ENCODE peak calls at places on chromosome 15, in ten cellular contexts. Q, F, V, I, E, H, O, U, Z and P are unnamed samples.

GRCh38 chr15:74752011-74752410 is 3.4 kb downstream of the CYP1A2 start:
- DNase-seq in E (no peak), F (no peak), H (no peak), V (no peak), U (no peak), O (no peak), I (no peak), Z (no peak), Q (no peak), P (no peak)

GRCh38 chr15:96462768-96463167 is 132.3 kb downstream of the NR2F2 start:
- DNase-seq in U (no peak), E (peak), H (no peak), I (no peak), F (peak), Q (no peak), Z (no peak), V (peak), O (no peak), P (no peak)

GRCh38 chr15:59522988-59523461 is 85.0 kb downstream of the FAM81A start:
- DNase-seq in U (no peak), O (no peak), Q (no peak), V (no peak), H (no peak), E (no peak), I (no peak), F (no peak), Z (no peak), P (no peak)

GRCh38 chr15:48856947-48857346 is 21.0 kb upstream of the EID1 start:
- DNase-seq in F (no peak), Q (peak), U (peak), H (no peak), V (peak), I (no peak), Z (no peak), E (no peak), O (no peak), P (no peak)

GRCh38 chr15:35557544-35557943 is 11.6 kb upstream of the DPH6 start:
- DNase-seq in E (peak), F (peak), O (no peak), H (peak), Z (no peak), U (no peak), V (peak), Q (no peak), I (no peak), P (no peak)

GRCh38 chr15:30943654-30944335 is 40.1 kb downstream of the FAN1 start:
- DNase-seq in U (no peak), Q (no peak), Z (no peak), I (no peak), F (no peak), O (no peak), H (no peak), V (no peak), E (peak), P (no peak)

GRCh38 chr15:31448635-31448979 is 122.0 kb downstream of the KLF13 start:
- DNase-seq in Z (no peak), E (no peak), O (no peak), H (no peak), Q (no peak), V (no peak), I (no peak), F (no peak), U (no peak), P (no peak)

GRCh38 chr15:56677271-56677670 is 56.0 kb downstream of the ZNF280D start:
- DNase-seq in H (no peak), O (no peak), U (no peak), Z (no peak), Q (no peak), E (no peak), I (no peak), V (no peak), F (no peak), P (no peak)

GRCh38 chr15:101049282-101049681 is 130.1 kb downstream of the LRRK1 start:
- DNase-seq in U (no peak), I (no peak), E (no peak), F (no peak), Q (peak), V (no peak), O (peak), H (no peak), Z (peak), P (no peak)

GRCh38 chr15:95584088-95584487 is 746.4 kb upstream of the NR2F2 start:
- DNase-seq in Q (no peak), U (no peak), F (peak), V (no peak), H (no peak), Z (no peak), I (no peak), E (no peak), O (no peak), P (no peak)

GRCh38 chr15:45635191-45635638 is 386 bp downstream of the SQOR start:
- DNase-seq in V (peak), I (peak), U (peak), H (peak), Q (peak), O (peak), F (peak), Z (peak), E (no peak), P (no peak)

GRCh38 chr15:99385865-99386264 is 134.6 kb downstream of the LRRC28 start:
- DNase-seq in U (no peak), Z (peak), H (no peak), Q (no peak), V (no peak), F (peak), E (peak), O (no peak), I (no peak), P (no peak)

GRCh38 chr15:61831505-61831921 is 228.7 kb downstream of the VPS13C start:
- DNase-seq in V (no peak), U (peak), I (no peak), Z (no peak), Q (no peak), O (no peak), F (no peak), E (no peak), H (no peak), P (no peak)

GRCh38 chr15:73628976-73629854 is 4.0 kb downstream of the NPTN start:
- DNase-seq in E (no peak), H (no peak), O (no peak), V (no peak), U (no peak), F (peak), I (no peak), Q (no peak), Z (no peak), P (no peak)

GRCh38 chr15:83578706-83579105 is 75.2 kb upstream of the ADAMTSL3 start:
- DNase-seq in H (no peak), E (no peak), O (no peak), Z (no peak), U (no peak), Q (no peak), F (no peak), V (no peak), I (no peak), P (no peak)

GRCh38 chr15:51796777-51797474 is 32.5 kb upstream of the TMOD3 start:
- DNase-seq in E (peak), Z (no peak), I (no peak), F (peak), Q (no peak), O (no peak), H (peak), V (peak), U (no peak), P (no peak)

GRCh38 chr15:77645602-77646001 is 12.9 kb upstream of the LINGO1 start:
- DNase-seq in I (no peak), U (no peak), E (no peak), O (no peak), Q (no peak), V (no peak), H (no peak), Z (no peak), F (no peak), P (no peak)
- TF ChIP-seq CTCF in I (no peak), U (no peak), E (no peak), O (no peak), Q (no peak), V (no peak), H (no peak), Z (no peak), F (no peak), P (no peak)

GRCh38 chr15:22845289-22845900 is 6.9 kb downstream of the NIPA2 start:
- DNase-seq in U (peak), I (no peak), F (no peak), O (no peak), Z (no peak), V (peak), H (no peak), Q (peak), E (peak), P (no peak)

GRCh38 chr15:22850055-22850454 is 11.6 kb downstream of the NIPA2 start:
- DNase-seq in H (no peak), O (no peak), F (no peak), Z (no peak), U (no peak), E (peak), V (peak), Q (no peak), I (no peak), P (no peak)

GRCh38 chr15:22851513-22851912 is 13.0 kb downstream of the NIPA2 start:
- DNase-seq in E (no peak), F (no peak), Q (no peak), I (no peak), U (no peak), O (no peak), Z (no peak), H (no peak), V (no peak), P (no peak)

GRCh38 chr15:22844421-22845288 is 6.2 kb downstream of the NIPA2 start:
- DNase-seq in I (no peak), E (no peak), U (no peak), V (no peak), Z (no peak), F (no peak), Q (no peak), O (no peak), H (no peak), P (no peak)

GRCh38 chr15:22846073-22846472 is 7.6 kb downstream of the NIPA2 start:
- DNase-seq in Q (no peak), F (no peak), O (no peak), V (no peak), H (no peak), Z (no peak), U (no peak), E (no peak), I (no peak), P (no peak)
- TF ChIP-seq CTCF in Q (no peak), F (no peak), O (no peak), V (no peak), H (no peak), Z (no peak), U (no peak), E (no peak), I (no peak), P (no peak)

GRCh38 chr15:43912991-43913927 is 86.5 kb downstream of the WDR76 start:
- DNase-seq in H (peak), I (no peak), E (peak), U (no peak), V (peak), Q (no peak), F (peak), Z (no peak), O (no peak), P (no peak)
- TF ChIP-seq CTCF in H (no peak), I (no peak), E (no peak), U (no peak), V (peak), Q (no peak), F (no peak), Z (no peak), O (no peak), P (no peak)

DNA sequence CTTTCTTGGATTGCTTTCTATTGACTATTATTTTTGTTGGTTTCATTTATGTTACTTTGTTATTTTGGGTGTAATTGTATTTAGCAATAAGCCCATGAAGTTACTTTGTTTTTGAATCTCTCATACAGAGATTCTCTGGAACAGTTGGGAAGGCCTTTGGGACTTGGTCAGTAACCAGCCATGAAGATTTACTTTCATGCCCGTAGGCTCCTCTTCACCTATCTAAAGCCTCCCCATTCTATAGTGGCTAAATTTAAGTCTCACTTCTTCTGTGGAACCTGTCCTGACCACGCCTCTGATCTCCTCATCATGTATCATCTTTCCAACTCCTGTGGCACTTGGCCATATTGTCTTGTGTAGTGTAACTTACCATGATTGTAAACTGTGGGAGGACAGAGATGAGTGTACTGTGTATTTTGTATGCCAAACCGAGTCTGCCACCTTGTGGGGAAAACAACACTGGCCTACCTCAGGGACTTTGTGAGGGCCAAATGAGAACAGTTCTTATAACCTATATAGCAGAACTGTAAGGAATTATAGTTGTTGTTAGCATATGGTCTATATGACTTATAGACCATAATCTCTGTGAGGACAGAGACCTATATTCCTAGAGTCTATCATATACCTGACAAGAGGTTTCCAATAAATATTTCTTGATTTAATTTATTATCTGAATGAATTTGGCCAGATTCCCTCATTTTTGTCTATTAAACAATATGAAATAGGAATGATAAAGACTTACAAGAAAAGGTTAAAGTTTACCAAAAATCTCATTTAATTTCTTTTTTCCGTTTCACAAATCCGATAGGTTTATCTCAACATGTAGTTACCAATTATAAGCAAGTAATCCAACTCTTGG is 75.0 kb downstream of the STARD9 start:
- DNase-seq in F (peak), E (peak), I (peak), Z (peak), O (no peak), Q (peak), V (peak), H (peak), U (peak), P (peak)
- TF ChIP-seq CTCF in F (peak), E (peak), I (peak), Z (no peak), O (no peak), Q (peak), V (peak), H (peak), U (peak), P (peak)

DNA sequence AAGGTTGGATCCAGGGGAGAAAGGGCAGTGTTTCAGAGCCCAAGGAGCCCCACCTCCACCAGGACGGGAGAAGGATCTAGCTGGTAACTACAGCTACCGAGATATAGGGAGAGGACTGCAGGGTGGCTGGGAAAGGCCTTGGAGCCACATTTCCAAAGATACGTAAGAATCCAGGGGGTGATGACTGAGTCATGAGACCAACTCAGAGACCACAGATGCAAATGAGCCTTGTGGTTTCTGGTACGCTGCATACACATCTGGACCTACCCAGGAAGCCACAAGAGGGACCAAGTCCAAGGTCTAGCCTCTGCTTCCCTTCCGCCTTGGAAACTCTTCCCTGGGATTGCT is 13.5 kb downstream of the IGDCC4 start:
- DNase-seq in O (no peak), Z (no peak), V (peak), Q (no peak), F (peak), U (no peak), I (no peak), H (no peak), E (peak), P (peak)
- TF ChIP-seq CTCF in O (no peak), Z (no peak), V (peak), Q (no peak), F (no peak), U (no peak), I (no peak), H (no peak), E (peak), P (no peak)